ENCODE peak calls at places on chromosomes 4 and X, in nine cellular contexts. C, S, Z, O, W, X, G, L and I are unnamed samples.

GRCh38 chr4:129094347-129094746 is 1.0 kb upstream of the SCLT1 start:
- DNase-seq in O (no peak), S (no peak), L (no peak), Z (no peak), X (no peak), C (no peak), G (no peak), W (no peak), I (no peak)

GRCh38 chr4:83054928-83055327 is 19.9 kb downstream of the COPS4 start:
- DNase-seq in G (no peak), C (no peak), Z (no peak), L (peak), S (no peak), X (peak), W (no peak), O (no peak), I (no peak)

GRCh38 chr4:183142566-183143545 is 43.8 kb downstream of the WWC2 start:
- DNase-seq in G (no peak), W (peak), X (peak), S (peak), Z (peak), L (no peak), C (no peak), O (no peak), I (no peak)

GRCh38 chr4:181860157-181860556 is 383.0 kb upstream of the TENM3 start:
- DNase-seq in Z (peak), G (no peak), C (no peak), O (no peak), W (no peak), S (no peak), L (no peak), X (no peak), I (peak)

GRCh38 chrX:11113731-11114130 is 2.6 kb downstream of the HCCS start:
- DNase-seq in G (no peak), O (no peak), C (no peak), L (no peak), X (no peak), Z (no peak), W (no peak), S (no peak), I (no peak)

GRCh38 chrX:17067534-17067933 is 121.1 kb downstream of the REPS2 start:
- DNase-seq in W (no peak), L (no peak), X (peak), Z (no peak), S (no peak), G (no peak), O (no peak), C (no peak), I (no peak)

GRCh38 chr4:185787926-185788679 is 23.9 kb downstream of the SORBS2 start:
- DNase-seq in S (no peak), L (no peak), C (no peak), O (no peak), Z (no peak), W (no peak), G (no peak), X (no peak), I (peak)

GRCh38 chrX:154472685-154473632 is 6.1 kb downstream of the LAGE3 start:
- DNase-seq in S (no peak), G (no peak), C (no peak), W (no peak), Z (no peak), X (no peak), O (no peak), L (no peak), I (no peak)

GRCh38 chrX:136625246-136625645 is 22.7 kb upstream of the CD40LG start:
- DNase-seq in S (no peak), L (no peak), O (no peak), Z (no peak), C (no peak), X (no peak), W (no peak), G (no peak), I (no peak)

GRCh38 chr4:110175634-110176033 is 22.8 kb downstream of the ELOVL6 start:
- DNase-seq in S (no peak), G (no peak), Z (no peak), L (no peak), W (no peak), O (no peak), X (peak), C (no peak), I (no peak)

GRCh38 chr4:96916731-96917130 is 1076.8 kb downstream of the PDHA2 start:
- DNase-seq in O (no peak), C (no peak), Z (no peak), S (no peak), W (no peak), G (no peak), L (no peak), X (no peak), I (peak)

GRCh38 chr4:22897520-22898108 is 204.9 kb downstream of the GBA3 start:
- DNase-seq in L (peak), S (no peak), O (no peak), X (peak), C (no peak), G (no peak), W (no peak), Z (no peak), I (peak)

GRCh38 chr4:183182873-183183725 is 84.0 kb downstream of the WWC2 start:
- DNase-seq in X (peak), G (peak), O (no peak), C (no peak), L (no peak), S (no peak), Z (peak), W (peak), I (peak)

GRCh38 chrX:98077440-98077839 is 1193.7 kb downstream of the RPA4 start:
- DNase-seq in X (no peak), Z (no peak), C (no peak), S (no peak), W (no peak), G (no peak), L (no peak), O (no peak), I (no peak)

GRCh38 chr4:53364624-53365023 is 1.2 kb downstream of the SCFD2 start:
- DNase-seq in C (no peak), X (no peak), S (no peak), Z (no peak), L (no peak), W (no peak), G (no peak), O (no peak), I (no peak)

GRCh38 chr4:74157116-74157742 is 689 bp upstream of the MTHFD2L start:
- DNase-seq in S (no peak), X (peak), L (no peak), C (no peak), W (no peak), Z (peak), G (no peak), O (no peak), I (no peak)

GRCh38 chrX:47232803-47233332 is at the start of gene USP11:
- DNase-seq in X (no peak), S (no peak), Z (no peak), G (no peak), O (peak), L (peak), W (no peak), C (no peak), I (peak)

GRCh38 chr4:159516556-159516955 is 413.7 kb downstream of the RAPGEF2 start:
- DNase-seq in W (no peak), C (no peak), X (no peak), S (no peak), L (no peak), O (no peak), G (no peak), Z (peak), I (no peak)

GRCh38 chr4:72390409-72390808 is 178.6 kb downstream of the ADAMTS3 start:
- DNase-seq in L (no peak), Z (no peak), O (no peak), G (no peak), X (peak), S (no peak), C (no peak), W (no peak), I (no peak)

GRCh38 chrX:19440713-19441112 is 74.6 kb downstream of the MAP3K15 start:
- DNase-seq in S (no peak), X (peak), O (no peak), G (no peak), W (no peak), Z (peak), L (no peak), C (no peak), I (no peak)

GRCh38 chrX:12685541-12685940 is 105.7 kb upstream of the PRPS2 start:
- DNase-seq in O (no peak), W (no peak), L (no peak), G (no peak), S (no peak), X (peak), Z (no peak), C (no peak), I (no peak)

GRCh38 chr4:176920694-176921093 is 128.0 kb upstream of the VEGFC start:
- DNase-seq in X (peak), Z (peak), S (no peak), C (no peak), G (no peak), L (no peak), W (no peak), O (no peak), I (no peak)

GRCh38 chrX:104697264-104697663 is 131.3 kb downstream of the IL1RAPL2 start:
- DNase-seq in G (no peak), L (no peak), S (no peak), Z (no peak), W (no peak), O (no peak), X (no peak), C (no peak), I (no peak)

GRCh38 chrX:80335062-80335830 is 85.0 kb upstream of the TENT5D start:
- DNase-seq in Z (no peak), S (peak), O (peak), W (no peak), X (no peak), G (no peak), L (no peak), C (peak), I (peak)

GRCh38 chr4:118033148-118034060 is 882 bp upstream of the NDST3 start:
- DNase-seq in W (no peak), G (no peak), S (no peak), O (peak), X (peak), C (peak), L (no peak), Z (peak), I (peak)

GRCh38 chrX:130952266-130953043 is 49.4 kb upstream of the ENOX2 start:
- DNase-seq in L (no peak), G (no peak), X (no peak), Z (no peak), O (no peak), S (no peak), W (no peak), C (no peak), I (no peak)

GRCh38 chr4:47824844-47825243 is 13.0 kb downstream of the CORIN start:
- DNase-seq in Z (no peak), C (no peak), W (no peak), S (peak), O (no peak), X (no peak), G (no peak), L (no peak), I (no peak)

GRCh38 chr4:17780461-17781071 is 855 bp downstream of the FAM184B start:
- DNase-seq in S (no peak), Z (no peak), C (no peak), L (no peak), X (no peak), W (peak), O (no peak), G (no peak), I (peak)

GRCh38 chrX:2325076-2325784 is 175.5 kb downstream of the DHRSX start:
- DNase-seq in L (no peak), O (no peak), X (peak), W (no peak), G (no peak), C (peak), Z (peak), S (peak), I (no peak)